ENCODE peak calls at places on chromosomes 12 and 14, in ten cellular contexts. One of them, this sample, is unnamed.

GRCh38 chr12:6472491-6472890 is 2.0 kb upstream of the VAMP1 start:
- DNase-seq in body of pancreas: no peak
- DNase-seq in pancreas: no peak
- DNase-seq in mammary epithelial cell: no peak
- DNase-seq in heart right ventricle: no peak
- DNase-seq in fibroblast of villous mesenchyme: no peak
- DNase-seq in sigmoid colon: no peak
- DNase-seq in right atrium auricular region: no peak
- DNase-seq in astrocyte of the spinal cord: no peak
- DNase-seq in AG09309: no peak
- DNase-seq in this sample: no peak

GRCh38 chr12:10366875-10367274 is 23.0 kb downstream of the KLRK1 start:
- DNase-seq in body of pancreas: no peak
- DNase-seq in pancreas: no peak
- DNase-seq in mammary epithelial cell: peak
- DNase-seq in heart right ventricle: no peak
- DNase-seq in fibroblast of villous mesenchyme: peak
- DNase-seq in sigmoid colon: no peak
- DNase-seq in right atrium auricular region: no peak
- DNase-seq in astrocyte of the spinal cord: peak
- DNase-seq in AG09309: no peak
- DNase-seq in this sample: peak

GRCh38 chr14:23865502-23865901 is 88.1 kb upstream of the DHRS4 start:
- DNase-seq in body of pancreas: no peak
- DNase-seq in pancreas: no peak
- DNase-seq in mammary epithelial cell: no peak
- DNase-seq in heart right ventricle: no peak
- DNase-seq in fibroblast of villous mesenchyme: no peak
- DNase-seq in sigmoid colon: no peak
- DNase-seq in right atrium auricular region: no peak
- DNase-seq in astrocyte of the spinal cord: no peak
- DNase-seq in AG09309: no peak
- DNase-seq in this sample: no peak

GRCh38 chr14:23302290-23303225 is at the start of gene PPP1R3E:
- DNase-seq in body of pancreas: peak
- DNase-seq in pancreas: peak
- DNase-seq in mammary epithelial cell: peak
- DNase-seq in heart right ventricle: peak
- DNase-seq in fibroblast of villous mesenchyme: peak
- DNase-seq in sigmoid colon: peak
- DNase-seq in right atrium auricular region: peak
- DNase-seq in astrocyte of the spinal cord: peak
- DNase-seq in AG09309: no peak
- DNase-seq in this sample: peak

GRCh38 chr14:65159281-65160062 is 57.2 kb upstream of the MAX start:
- DNase-seq in body of pancreas: no peak
- DNase-seq in pancreas: no peak
- DNase-seq in mammary epithelial cell: no peak
- DNase-seq in heart right ventricle: no peak
- DNase-seq in fibroblast of villous mesenchyme: no peak
- DNase-seq in sigmoid colon: no peak
- DNase-seq in right atrium auricular region: no peak
- DNase-seq in astrocyte of the spinal cord: no peak
- DNase-seq in AG09309: no peak
- DNase-seq in this sample: no peak

GRCh38 chr12:132162508-132163031 is 18.3 kb downstream of the NOC4L start:
- DNase-seq in body of pancreas: no peak
- DNase-seq in pancreas: peak
- DNase-seq in mammary epithelial cell: peak
- DNase-seq in heart right ventricle: no peak
- DNase-seq in fibroblast of villous mesenchyme: peak
- DNase-seq in sigmoid colon: no peak
- DNase-seq in right atrium auricular region: no peak
- DNase-seq in astrocyte of the spinal cord: peak
- DNase-seq in AG09309: peak
- DNase-seq in this sample: peak

GRCh38 chr14:70995671-70996070 is 88.4 kb downstream of the PCNX1 start:
- DNase-seq in body of pancreas: no peak
- DNase-seq in pancreas: no peak
- DNase-seq in mammary epithelial cell: no peak
- DNase-seq in heart right ventricle: no peak
- DNase-seq in fibroblast of villous mesenchyme: no peak
- DNase-seq in sigmoid colon: no peak
- DNase-seq in right atrium auricular region: no peak
- DNase-seq in astrocyte of the spinal cord: no peak
- DNase-seq in AG09309: no peak
- DNase-seq in this sample: no peak

GRCh38 chr12:127629066-127629820 is 637.7 kb upstream of the TMEM132C start:
- DNase-seq in body of pancreas: no peak
- DNase-seq in pancreas: no peak
- DNase-seq in mammary epithelial cell: no peak
- DNase-seq in heart right ventricle: no peak
- DNase-seq in fibroblast of villous mesenchyme: no peak
- DNase-seq in sigmoid colon: no peak
- DNase-seq in right atrium auricular region: no peak
- DNase-seq in astrocyte of the spinal cord: peak
- DNase-seq in AG09309: no peak
- DNase-seq in this sample: peak

GRCh38 chr14:36555998-36556743 is 26.2 kb downstream of the NKX2-8 start:
- DNase-seq in body of pancreas: no peak
- DNase-seq in pancreas: no peak
- DNase-seq in mammary epithelial cell: no peak
- DNase-seq in heart right ventricle: no peak
- DNase-seq in fibroblast of villous mesenchyme: no peak
- DNase-seq in sigmoid colon: no peak
- DNase-seq in right atrium auricular region: no peak
- DNase-seq in astrocyte of the spinal cord: no peak
- DNase-seq in AG09309: no peak
- DNase-seq in this sample: no peak

GRCh38 chr14:38207342-38207741 is 362 bp upstream of the SSTR1 start:
- DNase-seq in body of pancreas: no peak
- DNase-seq in pancreas: no peak
- DNase-seq in mammary epithelial cell: no peak
- DNase-seq in heart right ventricle: no peak
- DNase-seq in fibroblast of villous mesenchyme: peak
- DNase-seq in sigmoid colon: no peak
- DNase-seq in right atrium auricular region: no peak
- DNase-seq in astrocyte of the spinal cord: no peak
- DNase-seq in AG09309: no peak
- DNase-seq in this sample: no peak

GRCh38 chr14:38207830-38208815 is at the start of gene SSTR1:
- DNase-seq in body of pancreas: peak
- DNase-seq in pancreas: peak
- DNase-seq in mammary epithelial cell: no peak
- DNase-seq in heart right ventricle: peak
- DNase-seq in fibroblast of villous mesenchyme: peak
- DNase-seq in sigmoid colon: no peak
- DNase-seq in right atrium auricular region: no peak
- DNase-seq in astrocyte of the spinal cord: peak
- DNase-seq in AG09309: no peak
- DNase-seq in this sample: peak

GRCh38 chr14:38209572-38210159 is 2.0 kb downstream of the SSTR1 start:
- DNase-seq in body of pancreas: no peak
- DNase-seq in pancreas: peak
- DNase-seq in mammary epithelial cell: no peak
- DNase-seq in heart right ventricle: no peak
- DNase-seq in fibroblast of villous mesenchyme: peak
- DNase-seq in sigmoid colon: peak
- DNase-seq in right atrium auricular region: no peak
- DNase-seq in astrocyte of the spinal cord: no peak
- DNase-seq in AG09309: no peak
- DNase-seq in this sample: peak

GRCh38 chr14:38210168-38210567 is 2.5 kb downstream of the SSTR1 start:
- DNase-seq in body of pancreas: no peak
- DNase-seq in pancreas: peak
- DNase-seq in mammary epithelial cell: no peak
- DNase-seq in heart right ventricle: no peak
- DNase-seq in fibroblast of villous mesenchyme: peak
- DNase-seq in sigmoid colon: no peak
- DNase-seq in right atrium auricular region: no peak
- DNase-seq in astrocyte of the spinal cord: peak
- DNase-seq in AG09309: peak
- DNase-seq in this sample: peak

GRCh38 chr14:38208825-38209562 is 1.3 kb downstream of the SSTR1 start:
- DNase-seq in body of pancreas: peak
- DNase-seq in pancreas: peak
- DNase-seq in mammary epithelial cell: no peak
- DNase-seq in heart right ventricle: peak
- DNase-seq in fibroblast of villous mesenchyme: peak
- DNase-seq in sigmoid colon: no peak
- DNase-seq in right atrium auricular region: no peak
- DNase-seq in astrocyte of the spinal cord: peak
- DNase-seq in AG09309: peak
- DNase-seq in this sample: peak
- H3K4me3 ChIP-seq in body of pancreas: peak
- H3K4me3 ChIP-seq in pancreas: peak
- H3K4me3 ChIP-seq in mammary epithelial cell: no peak
- H3K4me3 ChIP-seq in heart right ventricle: peak
- H3K4me3 ChIP-seq in fibroblast of villous mesenchyme: peak
- H3K4me3 ChIP-seq in sigmoid colon: peak
- H3K4me3 ChIP-seq in right atrium auricular region: peak
- H3K4me3 ChIP-seq in astrocyte of the spinal cord: peak
- H3K4me3 ChIP-seq in AG09309: peak
- H3K4me3 ChIP-seq in this sample: peak

GRCh38 chr14:79702197-79702596 is 509.1 kb downstream of the DIO2 start:
- DNase-seq in body of pancreas: no peak
- DNase-seq in pancreas: no peak
- DNase-seq in mammary epithelial cell: no peak
- DNase-seq in heart right ventricle: no peak
- DNase-seq in fibroblast of villous mesenchyme: no peak
- DNase-seq in sigmoid colon: no peak
- DNase-seq in right atrium auricular region: no peak
- DNase-seq in astrocyte of the spinal cord: no peak
- DNase-seq in AG09309: no peak
- DNase-seq in this sample: no peak

GRCh38 chr14:79693935-79694334 is 517.4 kb downstream of the DIO2 start:
- DNase-seq in body of pancreas: no peak
- DNase-seq in pancreas: no peak
- DNase-seq in mammary epithelial cell: no peak
- DNase-seq in heart right ventricle: no peak
- DNase-seq in fibroblast of villous mesenchyme: no peak
- DNase-seq in sigmoid colon: no peak
- DNase-seq in right atrium auricular region: no peak
- DNase-seq in astrocyte of the spinal cord: no peak
- DNase-seq in AG09309: no peak
- DNase-seq in this sample: no peak

GRCh38 chr14:79701371-79701770 is 509.9 kb downstream of the DIO2 start:
- DNase-seq in body of pancreas: no peak
- DNase-seq in pancreas: no peak
- DNase-seq in mammary epithelial cell: no peak
- DNase-seq in heart right ventricle: no peak
- DNase-seq in fibroblast of villous mesenchyme: no peak
- DNase-seq in sigmoid colon: no peak
- DNase-seq in right atrium auricular region: no peak
- DNase-seq in astrocyte of the spinal cord: no peak
- DNase-seq in AG09309: no peak
- DNase-seq in this sample: no peak

GRCh38 chr14:79699206-79699605 is 512.1 kb downstream of the DIO2 start:
- DNase-seq in body of pancreas: no peak
- DNase-seq in pancreas: no peak
- DNase-seq in mammary epithelial cell: no peak
- DNase-seq in heart right ventricle: no peak
- DNase-seq in fibroblast of villous mesenchyme: no peak
- DNase-seq in sigmoid colon: no peak
- DNase-seq in right atrium auricular region: no peak
- DNase-seq in astrocyte of the spinal cord: no peak
- DNase-seq in AG09309: no peak
- DNase-seq in this sample: no peak

GRCh38 chr14:79698218-79698617 is 513.1 kb downstream of the DIO2 start:
- DNase-seq in body of pancreas: no peak
- DNase-seq in pancreas: no peak
- DNase-seq in mammary epithelial cell: no peak
- DNase-seq in heart right ventricle: no peak
- DNase-seq in fibroblast of villous mesenchyme: no peak
- DNase-seq in sigmoid colon: no peak
- DNase-seq in right atrium auricular region: no peak
- DNase-seq in astrocyte of the spinal cord: no peak
- DNase-seq in AG09309: no peak
- DNase-seq in this sample: no peak
- TF ChIP-seq CTCF in body of pancreas: no peak
- TF ChIP-seq CTCF in pancreas: no peak
- TF ChIP-seq CTCF in mammary epithelial cell: no peak
- TF ChIP-seq CTCF in heart right ventricle: no peak
- TF ChIP-seq CTCF in fibroblast of villous mesenchyme: no peak
- TF ChIP-seq CTCF in sigmoid colon: no peak
- TF ChIP-seq CTCF in right atrium auricular region: no peak
- TF ChIP-seq CTCF in astrocyte of the spinal cord: no peak
- TF ChIP-seq CTCF in AG09309: no peak
- TF ChIP-seq CTCF in this sample: no peak

GRCh38 chr12:8661751-8662150 is 875 bp downstream of the MFAP5 start:
- DNase-seq in body of pancreas: no peak
- DNase-seq in pancreas: no peak
- DNase-seq in mammary epithelial cell: no peak
- DNase-seq in heart right ventricle: no peak
- DNase-seq in fibroblast of villous mesenchyme: no peak
- DNase-seq in sigmoid colon: no peak
- DNase-seq in right atrium auricular region: no peak
- DNase-seq in astrocyte of the spinal cord: no peak
- DNase-seq in AG09309: no peak
- DNase-seq in this sample: no peak
- H3K4me3 ChIP-seq in body of pancreas: no peak
- H3K4me3 ChIP-seq in pancreas: no peak
- H3K4me3 ChIP-seq in mammary epithelial cell: no peak
- H3K4me3 ChIP-seq in heart right ventricle: peak
- H3K4me3 ChIP-seq in fibroblast of villous mesenchyme: no peak
- H3K4me3 ChIP-seq in sigmoid colon: no peak
- H3K4me3 ChIP-seq in right atrium auricular region: peak
- H3K4me3 ChIP-seq in astrocyte of the spinal cord: no peak
- H3K4me3 ChIP-seq in AG09309: peak
- H3K4me3 ChIP-seq in this sample: no peak

DNA sequence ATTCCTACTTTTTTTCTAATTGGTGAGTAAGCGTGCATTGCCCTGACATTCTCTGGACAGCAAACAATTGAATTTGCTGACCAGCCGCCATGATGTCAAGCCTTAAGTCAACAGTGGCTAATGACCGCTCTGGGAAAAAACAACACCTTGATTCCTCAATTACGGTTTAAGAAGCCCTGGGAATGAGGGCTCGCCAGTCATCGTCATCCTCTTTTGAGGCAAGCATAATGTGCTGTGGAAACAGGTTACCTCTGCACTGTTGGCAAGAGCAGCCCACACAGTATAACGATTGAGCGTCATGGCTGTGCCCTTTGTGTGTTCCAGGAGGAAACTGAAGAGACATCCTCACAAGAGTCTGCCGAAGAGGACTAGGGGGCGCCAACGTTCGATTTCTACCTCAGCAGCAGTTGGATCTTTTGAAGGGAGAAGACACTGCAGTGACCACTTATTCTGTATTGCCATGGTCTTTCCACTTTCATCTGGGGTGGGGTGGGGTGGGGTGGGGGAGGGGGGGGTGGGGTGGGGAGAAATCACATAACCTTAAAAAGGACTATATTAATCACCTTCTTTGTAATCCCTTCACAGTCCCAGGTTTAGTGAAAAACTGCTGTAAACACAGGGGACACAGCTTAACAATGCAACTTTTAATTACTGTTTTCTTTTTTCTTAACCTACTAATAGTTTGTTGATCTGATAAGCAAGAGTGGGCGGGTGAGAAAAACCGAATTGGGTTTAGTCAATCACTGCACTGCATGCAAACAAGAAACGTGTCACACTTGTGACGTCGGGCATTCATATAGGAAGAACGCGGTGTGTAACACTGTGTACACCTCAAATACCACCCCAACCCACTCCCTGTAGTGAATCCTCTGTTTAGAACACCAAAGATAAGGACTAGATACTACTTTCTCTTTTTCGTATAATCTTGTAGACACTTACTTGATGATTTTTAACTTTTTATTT is 138.9 kb downstream of the HMGA2 start:
- DNase-seq in body of pancreas: peak
- DNase-seq in pancreas: no peak
- DNase-seq in mammary epithelial cell: no peak
- DNase-seq in heart right ventricle: no peak
- DNase-seq in fibroblast of villous mesenchyme: no peak
- DNase-seq in sigmoid colon: no peak
- DNase-seq in right atrium auricular region: no peak
- DNase-seq in astrocyte of the spinal cord: peak
- DNase-seq in AG09309: no peak
- DNase-seq in this sample: no peak
- TF ChIP-seq CTCF in body of pancreas: no peak
- TF ChIP-seq CTCF in pancreas: no peak
- TF ChIP-seq CTCF in mammary epithelial cell: no peak
- TF ChIP-seq CTCF in heart right ventricle: no peak
- TF ChIP-seq CTCF in fibroblast of villous mesenchyme: peak
- TF ChIP-seq CTCF in sigmoid colon: no peak
- TF ChIP-seq CTCF in right atrium auricular region: no peak
- TF ChIP-seq CTCF in astrocyte of the spinal cord: peak
- TF ChIP-seq CTCF in AG09309: peak
- TF ChIP-seq CTCF in this sample: peak

This sample was measured in fibroblast of mammary gland.